ENCODE peak calls at places on chromosomes 13 and 19, in four cellular contexts. G is amniotic stem cell, U is cardiac fibroblast, I is NCI-H345. X is an unnamed sample.

GRCh38 chr13:23468811-23469210 is 35.3 kb upstream of the SACS start:
- DNase-seq in I (no peak), U (no peak), G (no peak), X (no peak)

GRCh38 chr13:67013709-67014108 is 216.4 kb downstream of the PCDH9 start:
- DNase-seq in I (no peak), G (no peak), U (no peak), X (no peak)

GRCh38 chr13:96551540-96551939 is 442.7 kb downstream of the OXGR1 start:
- DNase-seq in G (no peak), U (no peak), I (peak), X (no peak)

GRCh38 chr13:112117258-112117954 is 50.5 kb downstream of the SOX1 start:
- DNase-seq in I (no peak), U (no peak), G (no peak), X (no peak)

GRCh38 chr13:35470671-35471465 is 5.6 kb downstream of the MAB21L1 start:
- DNase-seq in I (no peak), U (peak), G (peak), X (peak)

GRCh38 chr13:49444517-49445395 is 682 bp downstream of the SETDB2 start:
- DNase-seq in I (no peak), G (no peak), U (peak), X (no peak)

GRCh38 chr13:75550159-75550567 is 572 bp downstream of the UCHL3 start:
- DNase-seq in G (peak), U (peak), I (peak), X (peak)

GRCh38 chr13:95122063-95122462 is 179.2 kb downstream of the ABCC4 start:
- DNase-seq in I (no peak), G (no peak), U (no peak), X (no peak)

GRCh38 chr13:109666656-109667448 is 119.5 kb downstream of the IRS2 start:
- DNase-seq in I (no peak), U (peak), G (no peak), X (no peak)

GRCh38 chr13:79212064-79212619 is 193.9 kb downstream of the RBM26 start:
- DNase-seq in U (no peak), I (peak), G (no peak), X (no peak)

GRCh38 chr13:30898070-30898469 is 8.0 kb upstream of the MEDAG start:
- DNase-seq in I (no peak), U (no peak), G (no peak), X (no peak)

GRCh38 chr13:114303700-114304327 is 10.5 kb upstream of the CHAMP1 start:
- DNase-seq in I (no peak), U (no peak), G (no peak), X (no peak)

GRCh38 chr13:94657167-94657566 is 55.2 kb downstream of the SOX21 start:
- DNase-seq in I (peak), G (no peak), U (peak), X (no peak)

GRCh38 chr13:99495478-99496321 is 5.6 kb upstream of the TM9SF2 start:
- DNase-seq in G (no peak), I (no peak), U (no peak), X (no peak)

GRCh38 chr13:52686381-52686780 is 33.7 kb downstream of the SUGT1 start:
- DNase-seq in U (peak), G (no peak), I (no peak), X (no peak)

GRCh38 chr13:73767191-73767741 is 366.9 kb downstream of the KLF12 start:
- DNase-seq in U (no peak), G (no peak), I (peak), X (no peak)

GRCh38 chr13:80361883-80362327 is 21.0 kb upstream of the SPRY2 start:
- DNase-seq in I (peak), G (no peak), U (no peak), X (no peak)

GRCh38 chr19:52170863-52171320 is 529 bp downstream of the ZNF836 start:
- DNase-seq in U (no peak), G (no peak), I (no peak), X (peak)

GRCh38 chr13:113082198-113083021 is 23.2 kb upstream of the F7 start:
- DNase-seq in U (no peak), I (no peak), G (no peak), X (no peak)

GRCh38 chr19:37251308-37252229 is 33.6 kb downstream of the ZNF383 start:
- DNase-seq in I (peak), G (peak), U (peak), X (no peak)

GRCh38 chr13:40983725-40984669 is 35.1 kb downstream of the ELF1 start:
- DNase-seq in I (peak), G (no peak), U (peak), X (no peak)

GRCh38 chr13:22736768-22737092 is 444.0 kb upstream of the SGCG start:
- DNase-seq in I (no peak), U (no peak), G (no peak), X (no peak)

GRCh38 chr13:44756411-44756810 is 180.3 kb upstream of the TSC22D1 start:
- DNase-seq in G (no peak), U (no peak), I (no peak), X (no peak)

GRCh38 chr19:40741527-40742390 is 8.5 kb downstream of the ACTMAP start:
- DNase-seq in I (no peak), U (no peak), G (no peak), X (no peak)

GRCh38 chr19:4908311-4908710 is 990 bp upstream of the UHRF1 start:
- DNase-seq in I (no peak), U (no peak), G (no peak), X (no peak)

GRCh38 chr19:4933528-4933927 is 24.2 kb downstream of the UHRF1 start:
- DNase-seq in G (no peak), U (peak), I (no peak), X (no peak)

GRCh38 chr19:29505034-29505824 is 20.6 kb upstream of the VSTM2B start:
- DNase-seq in U (no peak), G (no peak), I (no peak), X (no peak)